ENCODE peak calls at places on chromosomes 6 and 20, in seven cellular contexts. Z, G, O, U, F, I and P are unnamed samples.

GRCh38 chr6:23591761-23592160 is 534.3 kb upstream of the NRSN1 start:
- DNase-seq in O (no peak), I (no peak), Z (no peak), U (no peak), G (no peak), F (no peak), P (no peak)

GRCh38 chr6:28586273-28586672 is 60.6 kb downstream of the GPX5 start:
- DNase-seq in G (no peak), O (no peak), U (no peak), Z (no peak), I (no peak), F (no peak), P (peak)

GRCh38 chr6:166624275-166624674 is 2.8 kb downstream of the RPS6KA2 start:
- DNase-seq in I (no peak), G (no peak), F (peak), O (no peak), U (no peak), Z (no peak), P (peak)

GRCh38 chr20:63957690-63958441 is 1.6 kb upstream of the UCKL1 start:
- DNase-seq in U (peak), Z (no peak), F (peak), I (no peak), G (peak), O (no peak), P (peak)

GRCh38 chr6:111591370-111591900 is 14.2 kb downstream of the TRAF3IP2 start:
- DNase-seq in G (peak), U (no peak), Z (no peak), F (peak), O (peak), I (peak), P (peak)

GRCh38 chr20:35828916-35829315 is 57.1 kb downstream of the PHF20 start:
- DNase-seq in F (no peak), Z (no peak), G (no peak), O (no peak), U (no peak), I (no peak), P (no peak)

GRCh38 chr20:23083553-23084220 is 2.4 kb downstream of the CD93 start:
- DNase-seq in O (no peak), Z (no peak), I (no peak), G (no peak), U (no peak), F (no peak), P (no peak)

GRCh38 chr20:36199293-36200257 is 36.7 kb upstream of the AAR2 start:
- DNase-seq in U (peak), Z (peak), I (peak), G (peak), O (peak), F (peak), P (peak)

GRCh38 chr6:39048481-39049399 is at the start of gene GLP1R:
- DNase-seq in O (no peak), Z (peak), U (peak), I (no peak), F (no peak), G (no peak), P (peak)

GRCh38 chr20:34013532-34013931 is 19.8 kb downstream of the RALY start:
- DNase-seq in F (no peak), I (no peak), G (no peak), Z (no peak), O (no peak), U (no peak), P (no peak)

GRCh38 chr6:28757429-28758045 is 166.2 kb downstream of the TRIM27 start:
- DNase-seq in O (no peak), Z (no peak), U (no peak), I (no peak), G (no peak), F (no peak), P (peak)

GRCh38 chr20:3603108-3603507 is 60.1 kb downstream of the GFRA4 start:
- DNase-seq in F (no peak), G (no peak), I (no peak), Z (no peak), O (no peak), U (no peak), P (peak)

GRCh38 chr6:12101653-12102312 is 89.7 kb downstream of the HIVEP1 start:
- DNase-seq in U (no peak), O (no peak), I (no peak), Z (no peak), F (no peak), G (no peak), P (no peak)

GRCh38 chr6:122726649-122727048 is 52.9 kb upstream of the FABP7 start:
- DNase-seq in Z (no peak), G (no peak), I (no peak), U (no peak), F (peak), O (no peak), P (peak)

GRCh38 chr20:39112196-39112743 is 150.1 kb downstream of the DHX35 start:
- DNase-seq in O (no peak), I (peak), U (peak), G (peak), F (peak), Z (peak), P (peak)

GRCh38 chr20:21515300-21516179 is 1.7 kb upstream of the NKX2-2 start:
- DNase-seq in Z (no peak), I (no peak), F (no peak), G (no peak), O (no peak), U (no peak), P (peak)

GRCh38 chr6:34718867-34719441 is 22.4 kb upstream of the ILRUN start:
- DNase-seq in G (no peak), U (no peak), I (no peak), F (peak), O (no peak), Z (no peak), P (no peak)

GRCh38 chr20:44705364-44706094 is 9.6 kb upstream of the CCN5 start:
- DNase-seq in O (no peak), F (no peak), U (no peak), G (no peak), Z (no peak), I (no peak), P (no peak)

GRCh38 chr20:7272512-7272911 is 505.0 kb downstream of the BMP2 start:
- DNase-seq in G (no peak), I (no peak), O (no peak), Z (no peak), F (peak), U (no peak), P (no peak)

GRCh38 chr6:105321207-105321606 is 81.7 kb downstream of the PREP start:
- DNase-seq in Z (no peak), I (no peak), G (peak), O (no peak), F (no peak), U (no peak), P (no peak)

GRCh38 chr6:157779705-157780604 is 43.1 kb upstream of the SNX9 start:
- DNase-seq in O (no peak), G (no peak), U (no peak), Z (no peak), F (peak), I (no peak), P (peak)

GRCh38 chr20:53655909-53656652 is 62.4 kb upstream of the ZNF217 start:
- DNase-seq in O (no peak), U (no peak), I (no peak), G (no peak), F (peak), Z (no peak), P (no peak)

GRCh38 chr6:18183736-18184135 is 28.5 kb downstream of the KDM1B start:
- DNase-seq in I (no peak), G (no peak), O (no peak), F (no peak), Z (no peak), U (no peak), P (no peak)

GRCh38 chr6:4327841-4328240 is 192.5 kb upstream of the ECI2 start:
- DNase-seq in G (no peak), F (no peak), I (no peak), Z (no peak), O (no peak), U (no peak), P (no peak)

GRCh38 chr6:168109171-168109570 is 30.2 kb upstream of the FRMD1 start:
- DNase-seq in F (no peak), U (no peak), G (no peak), Z (no peak), O (no peak), I (no peak), P (no peak)

GRCh38 chr6:3881722-3882421 is 32.7 kb downstream of the FAM50B start:
- DNase-seq in I (no peak), F (no peak), Z (no peak), G (no peak), U (no peak), O (no peak), P (no peak)

GRCh38 chr6:56542367-56543331 is 100.0 kb downstream of the DST start:
- DNase-seq in O (peak), F (peak), U (peak), Z (peak), G (peak), I (peak), P (peak)

GRCh38 chr6:132003516-132004178 is 52.5 kb upstream of the CCN2 start:
- DNase-seq in F (no peak), O (no peak), U (no peak), Z (no peak), G (no peak), I (no peak), P (no peak)

GRCh38 chr6:65199121-65199520 is 507.9 kb downstream of the EYS start:
- DNase-seq in F (no peak), U (no peak), Z (no peak), O (no peak), I (no peak), G (no peak), P (no peak)

GRCh38 chr6:33419580-33420492 is at the start of gene SYNGAP1:
- DNase-seq in I (no peak), U (peak), F (peak), Z (no peak), O (no peak), G (no peak), P (no peak)

GRCh38 chr6:42163941-42164340 is 9.2 kb upstream of the GUCA1A start:
- DNase-seq in G (no peak), Z (no peak), O (peak), I (no peak), F (peak), U (no peak), P (no peak)

GRCh38 chr6:149212892-149213786 is 104.4 kb upstream of the TAB2 start:
- DNase-seq in I (no peak), U (peak), F (peak), O (no peak), G (no peak), Z (no peak), P (no peak)

GRCh38 chr20:58650181-58650775 is 805 bp upstream of the STX16 start:
- DNase-seq in G (no peak), F (peak), O (no peak), Z (peak), I (no peak), U (peak), P (no peak)

GRCh38 chr6:134870677-134871498 is 79.0 kb downstream of the ALDH8A1 start:
- DNase-seq in G (no peak), I (no peak), U (no peak), O (no peak), Z (no peak), F (no peak), P (no peak)

GRCh38 chr6:53811082-53811481 is 16.3 kb downstream of the LRRC1 start:
- DNase-seq in Z (no peak), U (no peak), G (peak), I (no peak), O (peak), F (peak), P (peak)

GRCh38 chr6:113291751-113292445 is 565.2 kb upstream of the MARCKS start:
- DNase-seq in Z (no peak), I (no peak), F (peak), U (no peak), G (no peak), O (no peak), P (no peak)

GRCh38 chr20:6079011-6079410 is 25.2 kb upstream of the LRRN4 start:
- DNase-seq in F (no peak), U (no peak), G (no peak), I (no peak), Z (no peak), O (no peak), P (no peak)